ENCODE peak calls at places on chromosomes 16 and 17, in seven cellular contexts. One of them, this sample, is unnamed. For H3K4me1, the result is how much of the 10 kb centered on the place peaks cover.

GRCh38 chr16:81431554-81432353 is 12.9 kb upstream of the CMIP start:
- DNase-seq in ovary: no peak
- DNase-seq in RWPE2: no peak
- DNase-seq in cardiac muscle cell: no peak
- DNase-seq in stomach: no peak
- DNase-seq in upper lobe of right lung: peak
- DNase-seq in K562: no peak
- DNase-seq in this sample: no peak

GRCh38 chr17:73349647-73350046 is 37.8 kb upstream of the CDC42EP4 start:
- DNase-seq in ovary: no peak
- DNase-seq in RWPE2: no peak
- DNase-seq in cardiac muscle cell: no peak
- DNase-seq in stomach: no peak
- DNase-seq in upper lobe of right lung: no peak
- DNase-seq in K562: no peak
- DNase-seq in this sample: no peak

GRCh38 chr17:34487616-34488015 is 91.8 kb upstream of the TMEM132E start:
- DNase-seq in ovary: no peak
- DNase-seq in RWPE2: no peak
- DNase-seq in cardiac muscle cell: no peak
- DNase-seq in stomach: no peak
- DNase-seq in upper lobe of right lung: no peak
- DNase-seq in K562: no peak
- DNase-seq in this sample: no peak

GRCh38 chr16:4523686-4524085 is 14.9 kb downstream of the CDIP1 start:
- DNase-seq in ovary: no peak
- DNase-seq in RWPE2: no peak
- DNase-seq in cardiac muscle cell: no peak
- DNase-seq in stomach: no peak
- DNase-seq in upper lobe of right lung: no peak
- DNase-seq in K562: no peak
- DNase-seq in this sample: no peak

GRCh38 chr16:22191966-22192260 is 14.2 kb upstream of the EEF2K start:
- DNase-seq in ovary: peak
- DNase-seq in RWPE2: no peak
- DNase-seq in cardiac muscle cell: peak
- DNase-seq in stomach: no peak
- DNase-seq in upper lobe of right lung: no peak
- DNase-seq in K562: no peak
- DNase-seq in this sample: no peak

GRCh38 chr17:74951680-74952421 is 16.2 kb downstream of the OTOP3 start:
- DNase-seq in ovary: no peak
- DNase-seq in RWPE2: no peak
- DNase-seq in cardiac muscle cell: no peak
- DNase-seq in stomach: no peak
- DNase-seq in upper lobe of right lung: no peak
- DNase-seq in K562: peak
- DNase-seq in this sample: no peak

GRCh38 chr17:8964801-8965393 is 610 bp downstream of the PIK3R5 start:
- DNase-seq in ovary: no peak
- DNase-seq in RWPE2: no peak
- DNase-seq in cardiac muscle cell: no peak
- DNase-seq in stomach: no peak
- DNase-seq in upper lobe of right lung: peak
- DNase-seq in K562: no peak
- DNase-seq in this sample: no peak

GRCh38 chr16:78137782-78138616 is 38.5 kb downstream of the WWOX start:
- DNase-seq in ovary: no peak
- DNase-seq in RWPE2: no peak
- DNase-seq in cardiac muscle cell: no peak
- DNase-seq in stomach: no peak
- DNase-seq in upper lobe of right lung: no peak
- DNase-seq in K562: no peak
- DNase-seq in this sample: no peak

GRCh38 chr17:27485711-27486495 is 29.7 kb downstream of the KSR1 start:
- DNase-seq in ovary: no peak
- DNase-seq in RWPE2: no peak
- DNase-seq in cardiac muscle cell: no peak
- DNase-seq in stomach: no peak
- DNase-seq in upper lobe of right lung: peak
- DNase-seq in K562: no peak
- DNase-seq in this sample: no peak

DNA sequence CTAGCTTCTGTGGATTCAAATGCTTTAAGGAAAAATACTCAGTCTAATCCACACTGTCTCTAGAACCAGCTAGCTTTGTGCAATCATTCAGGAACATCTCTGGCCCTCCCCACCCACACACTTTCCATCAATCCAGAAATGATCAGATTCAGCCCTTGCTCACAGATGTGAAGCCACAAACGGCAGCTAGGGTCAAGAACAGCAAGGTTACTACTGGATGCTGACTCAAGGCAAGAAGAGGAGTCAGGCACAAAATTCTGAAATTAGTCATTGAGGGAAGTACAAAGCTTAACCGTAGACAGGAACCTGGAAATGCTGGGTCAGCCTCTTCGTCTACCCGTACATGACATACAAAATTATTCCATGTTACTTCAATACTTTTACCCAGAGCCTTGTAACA is 174.6 kb downstream of the CDH13 start:
- DNase-seq in ovary: no peak
- DNase-seq in RWPE2: no peak
- DNase-seq in cardiac muscle cell: no peak
- DNase-seq in stomach: no peak
- DNase-seq in upper lobe of right lung: no peak
- DNase-seq in K562: no peak
- DNase-seq in this sample: no peak
- TF ChIP-seq CTCF in ovary: no peak
- TF ChIP-seq CTCF in RWPE2: no peak
- TF ChIP-seq CTCF in cardiac muscle cell: no peak
- TF ChIP-seq CTCF in stomach: no peak
- TF ChIP-seq CTCF in upper lobe of right lung: no peak
- TF ChIP-seq CTCF in K562: no peak
- TF ChIP-seq CTCF in this sample: no peak

DNA sequence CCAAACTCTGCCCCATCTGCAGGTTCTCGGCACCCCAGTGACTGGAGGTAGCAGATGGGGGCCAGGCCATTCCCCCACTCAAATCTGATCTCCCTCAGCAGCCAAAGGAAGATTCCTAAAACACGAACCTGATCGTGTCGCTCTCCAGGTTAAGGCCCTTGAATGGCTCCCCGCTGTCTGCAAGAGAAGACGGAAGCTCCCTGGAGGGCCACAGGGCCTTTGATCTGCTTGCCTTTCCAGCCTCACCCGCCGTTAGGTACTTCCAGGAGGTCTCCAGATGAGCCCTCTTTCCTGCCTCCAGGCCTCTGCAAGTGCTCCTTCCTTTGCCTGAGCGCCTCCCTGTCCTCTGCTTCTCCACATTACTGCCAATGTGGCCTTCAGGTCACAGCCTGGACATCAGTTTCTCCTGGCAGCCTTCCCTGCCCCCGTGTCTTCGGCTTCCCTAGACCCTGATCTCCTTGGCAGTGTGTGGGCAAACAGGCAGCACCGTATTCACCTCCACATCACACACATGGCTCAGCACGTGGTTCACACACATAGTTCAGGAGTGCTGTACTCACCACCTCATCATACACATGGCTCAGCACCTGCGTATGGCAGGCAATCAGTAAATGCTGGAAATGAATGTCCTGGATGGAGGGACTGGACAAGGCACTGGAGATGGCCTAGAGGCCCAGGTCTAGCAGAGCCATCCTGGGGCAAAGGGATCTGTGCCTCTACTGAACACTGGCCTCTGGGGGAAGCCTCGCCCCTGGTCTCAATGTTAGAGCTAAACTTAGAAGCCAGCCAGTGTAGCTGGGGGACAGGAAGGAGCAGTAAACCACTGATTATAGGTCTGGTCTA is 26.4 kb upstream of the MRPS23 start:
- DNase-seq in ovary: no peak
- DNase-seq in RWPE2: no peak
- DNase-seq in cardiac muscle cell: no peak
- DNase-seq in stomach: no peak
- DNase-seq in upper lobe of right lung: no peak
- DNase-seq in K562: no peak
- DNase-seq in this sample: no peak
- H3K4me1 ChIP-seq in ovary: under half
- H3K4me1 ChIP-seq in RWPE2: half or more
- H3K4me1 ChIP-seq in cardiac muscle cell: under half
- H3K4me1 ChIP-seq in stomach: half or more
- H3K4me1 ChIP-seq in upper lobe of right lung: under half
- H3K4me1 ChIP-seq in K562: under half
- H3K4me1 ChIP-seq in this sample: under half

GRCh38 chr17:77635176-77635575 is 323.3 kb upstream of the TNRC6C start:
- DNase-seq in ovary: no peak
- DNase-seq in RWPE2: no peak
- DNase-seq in cardiac muscle cell: no peak
- DNase-seq in stomach: no peak
- DNase-seq in upper lobe of right lung: no peak
- DNase-seq in K562: no peak
- DNase-seq in this sample: no peak
- H3K4me3 ChIP-seq in ovary: no peak
- H3K4me3 ChIP-seq in RWPE2: no peak
- H3K4me3 ChIP-seq in cardiac muscle cell: no peak
- H3K4me3 ChIP-seq in stomach: no peak
- H3K4me3 ChIP-seq in upper lobe of right lung: no peak
- H3K4me3 ChIP-seq in K562: no peak
- H3K4me3 ChIP-seq in this sample: no peak

GRCh38 chr16:57859331-57859730 is 57.0 kb upstream of the KIFC3 start:
- DNase-seq in ovary: no peak
- DNase-seq in RWPE2: no peak
- DNase-seq in cardiac muscle cell: peak
- DNase-seq in stomach: no peak
- DNase-seq in upper lobe of right lung: no peak
- DNase-seq in K562: peak
- DNase-seq in this sample: peak
- TF ChIP-seq CTCF in ovary: no peak
- TF ChIP-seq CTCF in RWPE2: peak
- TF ChIP-seq CTCF in cardiac muscle cell: peak
- TF ChIP-seq CTCF in stomach: peak
- TF ChIP-seq CTCF in upper lobe of right lung: peak
- TF ChIP-seq CTCF in K562: peak
- TF ChIP-seq CTCF in this sample: peak